ENCODE peak calls at places on chromosomes 3 and 15, in six cellular contexts. K is uterus, M is heart left ventricle, W is gastrocnemius medialis, Y is tibial nerve, F is transverse colon. P is an unnamed sample.

GRCh38 chr15:25795061-25795460 is 68.1 kb downstream of the ATP10A start:
- DNase-seq in M (no peak), F (no peak), K (no peak), W (no peak), Y (no peak), P (no peak)

GRCh38 chr15:100781061-100781960 is 98.3 kb upstream of the ALDH1A3 start:
- DNase-seq in Y (peak), W (no peak), F (no peak), M (no peak), K (no peak), P (no peak)

GRCh38 chr3:37729119-37729518 is 132.6 kb upstream of the CTDSPL start:
- DNase-seq in F (no peak), M (no peak), K (no peak), W (no peak), Y (no peak), P (no peak)

GRCh38 chr3:21599890-21600289 is 151.1 kb downstream of the ZNF385D start:
- DNase-seq in F (no peak), M (no peak), W (no peak), Y (no peak), K (no peak), P (no peak)

GRCh38 chr15:41950505-41950904 is 21.9 kb downstream of the EHD4 start:
- DNase-seq in W (no peak), F (no peak), M (no peak), K (no peak), Y (no peak), P (no peak)

GRCh38 chr15:69489101-69489571 is 36.5 kb downstream of the RPLP1 start:
- DNase-seq in M (no peak), K (no peak), W (no peak), Y (no peak), F (no peak), P (no peak)

GRCh38 chr15:101023501-101024110 is 104.4 kb downstream of the LRRK1 start:
- DNase-seq in Y (no peak), M (no peak), F (peak), W (no peak), K (peak), P (no peak)

GRCh38 chr15:92578096-92578835 is 77.3 kb downstream of the FAM174B start:
- DNase-seq in K (no peak), M (no peak), F (no peak), W (no peak), Y (no peak), P (no peak)

GRCh38 chr15:68553994-68554715 is 24.6 kb upstream of the CORO2B start:
- DNase-seq in M (peak), K (peak), F (peak), W (peak), Y (peak), P (no peak)

GRCh38 chr15:95174880-95175279 is 943.5 kb downstream of the MCTP2 start:
- DNase-seq in M (no peak), Y (no peak), K (no peak), F (no peak), W (no peak), P (no peak)

GRCh38 chr15:95174281-95174680 is 942.9 kb downstream of the MCTP2 start:
- DNase-seq in W (peak), F (no peak), Y (no peak), M (no peak), K (peak), P (peak)

GRCh38 chr15:95175914-95176658 is 944.7 kb downstream of the MCTP2 start:
- DNase-seq in Y (no peak), F (no peak), K (no peak), M (no peak), W (no peak), P (no peak)

GRCh38 chr15:95180530-95180929 is 949.2 kb downstream of the MCTP2 start:
- DNase-seq in M (no peak), K (no peak), Y (no peak), W (no peak), F (no peak), P (no peak)

DNA sequence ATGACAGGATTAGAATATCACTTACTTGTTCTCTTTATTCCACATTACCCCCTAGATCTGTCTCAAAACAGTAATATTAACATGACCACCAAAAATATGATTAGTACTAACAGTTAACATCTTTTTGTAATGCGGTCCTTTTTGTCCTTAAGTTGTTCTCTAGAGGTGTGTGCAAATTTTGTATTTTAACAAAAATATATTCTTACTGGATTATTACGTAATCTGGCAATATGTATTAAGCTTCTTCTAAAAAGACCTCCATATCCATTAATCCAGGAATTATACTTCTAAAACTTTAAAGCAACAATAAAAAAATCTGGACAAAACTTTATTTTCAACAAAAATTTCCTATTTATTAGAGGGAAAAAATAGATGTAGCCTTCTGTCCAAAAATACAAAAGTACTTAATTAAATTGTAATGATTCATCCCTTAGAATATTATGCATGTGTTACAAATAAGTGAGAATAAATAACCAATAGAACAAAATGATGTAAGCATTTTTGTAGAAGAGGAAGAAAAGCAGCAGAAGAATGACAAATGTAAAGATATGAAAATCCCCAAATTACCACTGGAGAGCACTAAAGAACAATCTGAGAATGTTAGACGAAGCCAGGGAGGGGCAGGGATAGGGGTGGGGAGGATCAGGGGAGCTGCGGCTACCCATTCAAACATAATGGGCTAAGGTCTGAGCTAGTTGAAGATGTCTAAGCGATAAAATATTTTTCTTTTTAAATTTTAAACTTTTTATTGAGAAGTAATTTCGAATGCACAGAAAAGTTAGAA is 945.6 kb downstream of the MCTP2 start:
- DNase-seq in M (no peak), F (no peak), K (no peak), W (no peak), Y (no peak), P (no peak)
- TF ChIP-seq CTCF in M (no peak), F (no peak), K (no peak), W (no peak), Y (no peak), P (no peak)

DNA sequence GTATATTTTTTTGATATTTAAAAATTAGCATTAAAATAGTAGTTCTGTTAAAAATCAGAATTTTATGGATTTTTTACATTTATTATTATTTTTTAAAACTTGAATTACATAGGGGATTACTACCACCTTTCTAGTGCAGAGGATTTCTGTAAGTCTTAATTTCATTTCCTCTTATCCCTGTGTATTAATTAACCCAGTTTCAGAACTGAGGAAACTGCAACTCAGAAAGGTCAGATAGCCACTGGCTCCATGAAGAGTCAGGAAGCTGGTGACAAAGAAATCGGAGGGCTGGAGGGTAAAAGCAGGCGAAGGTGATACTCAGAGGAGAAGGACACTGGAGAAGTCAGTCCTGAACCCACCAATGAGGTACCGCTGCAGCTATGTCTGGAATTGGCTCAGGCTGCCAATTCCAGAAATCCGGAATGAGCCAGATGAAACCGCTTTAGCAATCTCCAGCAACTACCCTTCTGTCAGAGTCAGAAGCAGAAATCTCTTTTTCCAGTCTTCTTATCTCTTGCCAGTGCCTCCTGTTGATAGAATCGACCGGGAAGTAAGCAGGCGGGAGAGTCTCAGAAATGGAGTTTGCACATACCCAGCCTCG is 308.5 kb downstream of the SV2B start:
- DNase-seq in Y (no peak), F (no peak), M (peak), W (no peak), K (no peak), P (no peak)
- H3K27ac ChIP-seq in Y (no peak), F (no peak), M (peak), W (no peak), K (no peak), P (peak)

DNA sequence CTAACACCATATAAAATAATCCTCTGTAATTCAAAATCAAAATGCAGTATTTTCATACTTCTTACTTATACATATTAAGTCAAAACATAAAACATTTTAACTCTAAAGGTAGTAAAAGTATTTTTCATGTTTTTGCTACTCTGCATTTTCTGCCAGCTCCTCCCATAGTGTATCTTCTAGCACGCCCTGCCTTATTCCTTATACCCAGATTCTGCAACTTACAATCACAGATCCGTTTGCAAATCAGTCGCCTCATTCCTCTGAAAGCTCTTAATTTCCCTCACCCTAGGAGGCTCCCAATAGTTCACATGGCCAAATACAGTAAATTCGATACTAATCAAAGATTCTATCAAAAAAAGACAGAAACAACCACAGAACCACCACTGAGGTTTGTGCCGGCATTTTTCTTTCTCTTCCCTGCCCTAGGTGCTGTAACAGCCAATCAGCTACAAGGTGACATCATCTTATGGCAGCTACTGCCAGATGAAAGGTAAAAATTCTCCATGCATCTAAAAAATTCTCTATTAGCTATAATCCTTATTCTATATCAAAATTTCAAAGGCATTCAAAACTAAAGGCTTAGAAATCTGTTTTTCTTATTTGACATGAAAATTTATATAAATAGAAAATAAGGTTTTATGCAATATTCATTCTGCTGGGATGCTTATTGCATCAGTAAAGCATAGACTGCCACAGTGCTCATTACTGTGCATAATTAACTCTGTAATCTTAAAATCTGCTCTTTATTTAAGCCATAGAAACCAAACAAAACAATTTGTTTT is 72.8 kb downstream of the CLASP2 start:
- DNase-seq in M (no peak), W (no peak), K (no peak), F (no peak), Y (no peak), P (no peak)
- H3K4me3 ChIP-seq in M (peak), W (peak), K (peak), F (peak), Y (no peak), P (peak)

DNA sequence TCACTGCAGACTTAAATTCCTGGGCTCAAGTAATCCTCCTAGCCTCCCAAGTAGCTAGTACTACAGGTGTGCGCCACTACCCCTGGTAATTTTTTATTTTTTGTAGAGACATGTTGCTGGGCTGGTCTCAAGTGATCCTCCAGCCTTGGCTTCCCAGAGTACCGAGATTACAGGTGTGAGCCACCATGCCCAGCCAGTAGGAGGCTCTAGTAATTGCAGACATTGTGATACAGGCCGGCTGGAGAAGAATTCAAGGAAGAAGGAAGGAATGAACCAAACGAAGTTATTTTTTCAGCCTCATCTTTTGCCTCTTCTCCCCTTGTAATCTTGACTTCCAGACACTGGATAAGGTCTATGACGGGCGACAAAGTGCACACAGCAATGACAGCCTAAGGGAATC is 3.2 kb upstream of the PPP4R2 start:
- DNase-seq in W (no peak), K (no peak), F (no peak), Y (no peak), M (no peak), P (no peak)
- TF ChIP-seq CTCF in W (no peak), K (no peak), F (no peak), Y (no peak), M (no peak), P (no peak)

GRCh38 chr3:140927711-140928110 is 13.9 kb upstream of the SLC25A36 start:
- DNase-seq in M (no peak), Y (no peak), F (no peak), W (no peak), K (no peak), P (no peak)

GRCh38 chr3:140933552-140933951 is 8.1 kb upstream of the SLC25A36 start:
- DNase-seq in Y (no peak), F (no peak), K (no peak), M (no peak), W (no peak), P (no peak)

GRCh38 chr3:140933109-140933508 is 8.5 kb upstream of the SLC25A36 start:
- DNase-seq in Y (no peak), F (no peak), K (no peak), M (no peak), W (no peak), P (no peak)

GRCh38 chr3:140931801-140932200 is 9.8 kb upstream of the SLC25A36 start:
- DNase-seq in Y (no peak), W (no peak), M (no peak), K (no peak), F (no peak), P (no peak)

DNA sequence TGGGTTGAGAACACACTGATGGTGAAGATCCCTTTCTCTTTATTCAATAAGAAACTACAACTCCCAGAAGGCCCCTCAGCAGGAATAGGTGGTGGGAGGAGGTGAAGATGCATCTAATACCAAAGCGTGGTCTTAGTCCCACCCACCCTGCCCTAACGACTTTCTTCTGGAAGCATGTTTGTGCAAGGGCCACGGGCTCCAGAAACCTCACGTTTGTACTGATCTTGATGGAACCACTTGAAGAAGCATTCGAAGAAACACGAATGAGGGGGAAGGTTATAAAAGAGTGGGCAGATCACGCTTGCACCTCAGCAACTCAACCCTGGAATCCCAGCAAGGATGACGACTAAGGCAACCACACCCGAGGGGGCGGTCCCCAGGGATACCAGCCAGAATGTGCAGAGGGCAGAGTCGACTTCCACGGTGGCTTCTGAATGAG is 10.6 kb upstream of the SLC25A36 start:
- DNase-seq in K (no peak), M (no peak), W (no peak), F (no peak), Y (no peak), P (no peak)
- H3K27ac ChIP-seq in K (no peak), M (no peak), W (no peak), F (no peak), Y (no peak), P (no peak)

DNA sequence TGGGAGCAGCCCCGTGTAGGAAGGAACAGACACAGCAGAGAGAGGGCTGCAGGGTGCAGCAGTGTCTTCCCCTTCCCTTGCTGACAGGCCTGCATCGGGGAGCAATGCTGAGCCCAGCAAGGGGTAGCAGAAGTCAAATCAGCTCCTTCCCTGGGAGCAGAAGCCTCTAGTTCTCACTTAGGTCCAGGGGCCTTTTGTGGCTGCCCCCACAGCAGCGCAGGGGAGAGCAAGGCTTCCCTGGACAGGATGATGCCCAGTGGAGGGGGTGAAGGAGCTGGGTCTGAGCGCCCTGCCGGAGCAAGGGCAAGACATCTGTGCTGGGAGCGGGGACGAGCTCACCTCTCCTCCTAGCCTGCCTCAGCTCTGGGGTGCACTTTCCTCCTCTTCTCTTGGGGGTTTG is 827 bp downstream of the PLCB2 start:
- DNase-seq in K (no peak), W (no peak), F (no peak), M (no peak), Y (no peak), P (no peak)
- H3K4me3 ChIP-seq in K (no peak), W (no peak), F (peak), M (peak), Y (no peak), P (peak)

DNA sequence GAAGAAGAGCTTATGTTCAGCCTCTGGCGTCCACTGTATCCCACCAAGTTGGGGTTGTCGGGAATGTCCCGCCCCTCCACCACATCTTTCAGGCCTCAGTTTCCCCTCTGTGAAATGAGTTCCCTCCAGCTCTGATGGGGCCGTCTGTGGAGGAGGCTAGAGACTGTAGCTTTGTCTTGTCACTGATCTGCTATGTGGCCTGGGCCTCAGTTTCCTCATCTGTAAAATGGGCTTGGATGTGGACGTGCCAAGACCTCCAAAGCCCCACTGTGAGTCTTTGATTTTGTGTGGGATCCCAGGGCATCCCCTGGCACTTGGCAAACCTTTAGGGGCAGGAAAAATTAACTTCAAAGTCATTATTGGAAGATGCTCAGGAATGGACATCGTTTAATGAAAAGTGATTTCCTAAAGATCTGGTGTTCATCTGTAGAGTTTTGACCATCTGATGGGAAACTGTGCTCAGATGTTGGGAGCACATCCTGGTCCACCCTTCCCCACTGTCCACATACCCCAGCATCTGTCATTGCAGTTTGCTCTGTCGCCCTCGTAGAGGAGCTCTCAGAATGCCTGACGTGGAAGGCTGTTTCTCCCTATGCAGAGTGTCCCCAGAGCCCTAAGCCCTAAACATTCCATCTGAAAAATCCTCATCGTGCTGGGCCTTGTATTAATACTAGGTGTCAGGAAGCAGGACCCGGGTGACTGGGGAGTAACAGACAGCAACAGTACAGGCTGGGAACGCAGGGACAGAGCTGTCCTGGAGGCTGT is 28.5 kb downstream of the SLC6A6 start:
- DNase-seq in K (no peak), M (peak), Y (no peak), F (no peak), W (no peak), P (no peak)
- TF ChIP-seq CTCF in K (no peak), M (no peak), Y (no peak), F (no peak), W (no peak), P (no peak)

DNA sequence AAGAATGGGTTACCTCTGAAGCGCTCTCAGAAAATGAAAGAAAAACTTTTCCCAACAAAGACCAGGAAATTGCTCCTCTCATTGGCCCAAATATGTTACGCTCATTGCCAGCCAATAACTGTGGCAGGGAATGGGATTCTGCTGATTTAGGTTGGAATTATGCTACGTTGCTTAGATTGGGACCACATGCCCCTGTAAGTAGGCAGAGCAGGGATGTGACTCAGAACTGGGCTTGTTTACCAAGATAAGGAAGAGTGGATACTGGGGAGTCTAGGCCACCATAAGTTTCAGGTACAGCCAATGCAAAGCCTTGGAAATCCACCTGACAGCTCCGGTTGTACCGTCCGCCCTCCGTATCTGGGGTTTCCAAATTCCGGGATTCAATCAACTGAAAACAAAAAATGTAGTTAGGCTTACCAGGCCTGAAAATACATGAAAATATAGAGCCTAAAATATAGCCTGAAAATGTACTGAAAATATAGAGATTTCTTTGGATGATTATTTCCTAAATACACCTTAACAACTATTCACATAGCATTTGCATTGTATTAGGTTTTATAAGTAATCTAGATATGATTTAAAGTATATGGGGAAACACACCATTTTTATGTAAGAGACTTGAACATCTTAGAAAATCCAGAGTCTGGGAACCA is 1.5 kb upstream of the TCF12 start:
- DNase-seq in K (no peak), W (no peak), F (no peak), Y (no peak), M (no peak), P (no peak)
- H3K27ac ChIP-seq in K (peak), W (peak), F (peak), Y (peak), M (peak), P (peak)

DNA sequence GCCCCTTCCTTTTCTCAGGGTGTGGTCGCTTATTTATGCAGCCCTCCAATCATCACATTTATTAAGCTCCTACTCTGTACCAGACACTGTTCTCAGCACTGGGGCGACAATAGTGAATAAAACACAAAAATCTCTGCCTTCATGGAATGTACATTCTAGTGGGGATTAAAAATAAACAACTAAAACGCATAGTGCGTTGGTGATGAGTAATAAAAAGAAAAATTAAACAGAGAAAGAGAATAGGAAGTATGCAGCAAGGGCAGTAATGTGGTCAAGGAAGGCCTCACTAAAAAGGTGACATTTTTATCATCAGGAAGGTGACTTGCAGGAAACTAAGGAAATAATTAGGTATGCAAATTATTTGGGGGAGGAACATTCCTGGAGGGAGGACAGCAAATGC is 5.1 kb downstream of the SLC51B start:
- DNase-seq in Y (no peak), K (no peak), F (no peak), W (no peak), M (no peak), P (no peak)
- H3K4me3 ChIP-seq in Y (no peak), K (no peak), F (no peak), W (no peak), M (no peak), P (no peak)

P was measured in psoas muscle.